ENCODE peak calls at places on chromosomes 6 and 20, in six cellular contexts. X is GM23338, Y is HepG2, O is K562, I is H1, E is GM12878. A is an unnamed sample.

GRCh38 chr20:51306521-51307358 is 235.8 kb downstream of the NFATC2 start:
- DNase-seq in I (peak; percentile 92), E (no peak), O (peak; percentile 83), X (peak; percentile 85), Y (peak; percentile 56), A (peak; percentile 87)

GRCh38 chr6:167508919-167509852 is 184.3 kb downstream of the TTLL2 start:
- DNase-seq in Y (no peak), O (no peak), X (no peak), E (no peak), I (no peak), A (no peak)

GRCh38 chr6:129683606-129684322 is 26.2 kb downstream of the ARHGAP18 start:
- DNase-seq in I (no peak), Y (peak; percentile 96), O (peak; percentile 91), E (peak; percentile 88), X (no peak), A (no peak)

GRCh38 chr20:9119776-9120175 is 50.9 kb downstream of the PLCB4 start:
- DNase-seq in I (no peak), E (no peak), X (no peak), Y (no peak), O (no peak), A (no peak)

GRCh38 chr6:82283771-82284420 is 36.4 kb upstream of the IBTK start:
- DNase-seq in E (no peak), Y (no peak), O (no peak), I (peak; percentile 50), X (peak; percentile 32), A (no peak)

GRCh38 chr20:57682184-57683038 is 27.4 kb downstream of the PMEPA1 start:
- DNase-seq in Y (no peak), O (no peak), E (peak; percentile 57), I (no peak), X (no peak), A (no peak)

GRCh38 chr6:106799008-106799952 is 169.9 kb downstream of the QRSL1 start:
- DNase-seq in X (no peak), I (no peak), E (peak; percentile 25), O (no peak), Y (peak; percentile 77), A (no peak)

GRCh38 chr6:116373300-116373699 is 2.6 kb downstream of the DSE start:
- DNase-seq in Y (no peak), X (no peak), I (no peak), O (no peak), E (no peak), A (no peak)

GRCh38 chr6:52590634-52590985 is 13.8 kb upstream of the TRAM2 start:
- DNase-seq in O (no peak), E (no peak), X (no peak), I (no peak), Y (peak; percentile 52), A (no peak)

GRCh38 chr20:53376021-53376420 is 217.6 kb downstream of the ZNF217 start:
- DNase-seq in I (no peak), X (no peak), Y (no peak), E (no peak), O (no peak), A (no peak)

GRCh38 chr20:31654534-31654933 is 16.8 kb downstream of the COX4I2 start:
- DNase-seq in E (no peak), X (no peak), O (no peak), I (no peak), Y (no peak), A (no peak)

GRCh38 chr20:6420336-6420735 is 297.5 kb upstream of the FERMT1 start:
- DNase-seq in O (no peak), I (no peak), Y (no peak), E (no peak), X (no peak), A (no peak)

GRCh38 chr20:53786071-53786444 is 192.4 kb upstream of the ZNF217 start:
- DNase-seq in O (no peak), E (no peak), Y (no peak), I (no peak), X (no peak), A (no peak)

GRCh38 chr6:27213544-27214125 is 33.9 kb upstream of the PRSS16 start:
- DNase-seq in I (peak; percentile 82), X (peak; percentile 72), E (no peak), O (peak; percentile 70), Y (no peak), A (peak; percentile 65)

GRCh38 chr6:129094147-129094546 is 211.2 kb downstream of the LAMA2 start:
- DNase-seq in X (no peak), I (no peak), E (no peak), Y (no peak), O (no peak), A (no peak)

GRCh38 chr6:10441004-10441654 is 26.3 kb upstream of the TFAP2A start:
- DNase-seq in E (no peak), O (no peak), X (no peak), I (no peak), Y (peak; percentile 63), A (no peak)

GRCh38 chr6:139240161-139241010 is 51.4 kb downstream of the TXLNB start:
- DNase-seq in E (no peak), I (no peak), X (no peak), Y (no peak), O (no peak), A (no peak)

GRCh38 chr20:38882600-38882999 is 43.6 kb upstream of the FAM83D start:
- DNase-seq in O (no peak), Y (no peak), X (no peak), I (no peak), E (no peak), A (no peak)

GRCh38 chr20:38881806-38882440 is 44.3 kb upstream of the FAM83D start:
- DNase-seq in Y (no peak), I (no peak), E (no peak), O (no peak), X (no peak), A (no peak)

GRCh38 chr20:38885357-38885756 is 40.9 kb upstream of the FAM83D start:
- DNase-seq in I (no peak), O (no peak), E (no peak), Y (no peak), X (no peak), A (no peak)

GRCh38 chr20:38883081-38883980 is 42.9 kb upstream of the FAM83D start:
- DNase-seq in Y (no peak), E (no peak), O (no peak), X (no peak), I (no peak), A (no peak)

GRCh38 chr20:38883981-38884733 is 42.1 kb upstream of the FAM83D start:
- DNase-seq in O (no peak), Y (peak; percentile 62), I (no peak), X (no peak), E (no peak), A (no peak)
- TF ChIP-seq CREB1 in O (no peak), Y (no peak), I (no peak), X (no peak), E (no peak), A (no peak)

GRCh38 chr6:21219241-21219640 is 374.3 kb upstream of the SOX4 start:
- DNase-seq in Y (no peak), E (no peak), I (no peak), O (no peak), X (no peak), A (no peak)
- TF ChIP-seq CREB1 in Y (no peak), E (no peak), I (no peak), O (no peak), X (no peak), A (no peak)

GRCh38 chr20:63520939-63521601 is 505 bp downstream of the PPDPF start:
- DNase-seq in Y (peak; percentile 40), I (peak; percentile 79), O (peak; percentile 83), E (no peak), X (peak; percentile 82), A (peak; percentile 61)

GRCh38 chr20:63520594-63520938 is at the start of gene PPDPF:
- DNase-seq in Y (no peak), I (peak; percentile 88), E (no peak), O (peak; percentile 99), X (no peak), A (no peak)

GRCh38 chr20:63518351-63518861 is 2.2 kb upstream of the PPDPF start:
- DNase-seq in O (no peak), E (no peak), Y (no peak), X (no peak), I (peak; percentile 59), A (no peak)

GRCh38 chr20:63518946-63519764 is 1.4 kb upstream of the PPDPF start:
- DNase-seq in X (no peak), Y (no peak), E (no peak), O (no peak), I (peak; percentile 60), A (no peak)

DNA sequence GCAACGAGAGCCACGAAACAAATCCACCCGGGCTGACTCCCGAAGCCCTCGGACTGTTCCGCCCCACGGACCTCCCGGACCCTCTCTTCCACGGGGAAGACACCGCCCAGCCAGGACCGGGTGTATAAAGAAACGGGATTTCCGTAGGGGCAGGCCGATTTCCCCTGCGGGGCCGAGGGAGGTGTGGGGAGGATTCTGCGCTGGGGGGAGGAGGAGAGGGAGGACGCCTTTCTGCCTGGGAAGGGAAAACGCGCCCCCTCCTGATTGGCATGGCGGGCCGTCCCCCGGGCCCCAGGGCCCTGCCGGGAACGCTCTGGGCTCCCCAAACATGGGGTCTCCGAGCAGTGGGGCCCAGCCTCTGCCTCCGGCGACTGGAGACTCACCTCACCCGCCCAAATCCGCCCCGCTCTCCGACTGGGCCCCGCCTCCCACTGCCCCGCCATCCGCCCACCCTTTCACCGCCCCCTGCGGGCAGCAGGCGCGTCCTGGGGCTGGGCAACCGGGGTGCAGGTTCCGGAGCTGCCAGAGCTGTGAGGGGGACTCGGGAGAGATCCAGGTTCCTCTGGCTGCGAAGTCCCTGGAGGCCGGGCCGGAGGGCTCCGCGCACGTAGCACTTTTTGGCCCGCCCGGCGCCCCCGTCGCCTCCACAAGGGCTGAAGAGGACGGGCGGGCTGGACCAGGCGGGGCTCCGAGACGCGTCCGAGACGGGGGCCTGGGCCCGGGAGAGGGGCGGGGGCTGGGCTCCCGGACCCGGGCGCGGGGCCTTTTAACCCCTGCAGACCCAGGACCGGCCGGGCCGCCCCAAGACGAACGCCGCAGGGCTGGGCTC is 586 bp upstream of the PPDPF start:
- DNase-seq in Y (no peak), X (peak; percentile 86), E (no peak), I (peak; percentile 86), O (peak; percentile 71), A (peak; percentile 78)
- TF ChIP-seq CREB1 in Y (no peak), X (no peak), E (no peak), I (no peak), O (no peak), A (no peak)

GRCh38 chr6:112113918-112114317 is 26.5 kb downstream of the FAM229B start:
- DNase-seq in Y (no peak), I (no peak), E (no peak), X (no peak), O (no peak), A (no peak)
- TF ChIP-seq CREB1 in Y (no peak), I (no peak), E (no peak), X (no peak), O (no peak), A (no peak)

DNA sequence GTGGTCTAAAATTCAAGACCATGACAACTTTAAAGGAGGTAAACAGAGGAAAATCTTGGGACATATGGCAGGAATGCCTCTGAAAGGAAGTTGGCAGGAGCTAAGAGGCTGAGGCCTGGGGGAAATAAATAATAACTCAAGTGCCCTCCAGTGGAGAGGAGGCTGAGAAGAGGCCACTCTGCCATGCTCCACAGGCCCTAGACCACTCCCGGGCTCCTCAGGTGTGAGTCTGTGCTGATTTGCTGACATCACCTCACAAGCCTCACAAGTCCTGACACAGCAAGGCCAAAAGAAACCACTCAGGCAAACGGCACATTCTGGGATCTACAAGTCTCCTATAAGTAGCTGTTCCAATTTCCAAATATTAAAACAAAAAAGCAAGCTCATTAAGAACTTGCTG is 91.0 kb upstream of the RIPOR2 start:
- DNase-seq in O (no peak), I (no peak), E (no peak), X (no peak), Y (no peak), A (no peak)
- TF ChIP-seq CREB1 in O (no peak), I (no peak), E (no peak), X (no peak), Y (no peak), A (no peak)

A was measured in WTC11.